ENCODE peak calls at places on chromosomes 4 and X, in eight cellular contexts. One of them, this sample, is unnamed.

GRCh38 chrX:134520860-134521390 is 61.0 kb downstream of the HPRT1 start:
- DNase-seq in uterus: no peak
- DNase-seq in IMR-90: peak; percentile 76
- DNase-seq in A549: peak; percentile 50
- DNase-seq in lower leg skin: no peak
- DNase-seq in transverse colon: peak; percentile 23
- DNase-seq in heart left ventricle: peak; percentile 21
- DNase-seq in testis: peak; percentile 30
- DNase-seq in this sample: peak; percentile 18

GRCh38 chr4:158018831-158019230 is 154.0 kb downstream of the GASK1B start:
- DNase-seq in lower leg skin: no peak
- DNase-seq in heart left ventricle: no peak
- DNase-seq in IMR-90: no peak
- DNase-seq in testis: no peak
- DNase-seq in uterus: no peak
- DNase-seq in A549: no peak
- DNase-seq in transverse colon: no peak
- DNase-seq in this sample: no peak

GRCh38 chr4:83189631-83190136 is 75.2 kb upstream of the PLAC8 start:
- DNase-seq in uterus: no peak
- DNase-seq in lower leg skin: no peak
- DNase-seq in testis: no peak
- DNase-seq in A549: no peak
- DNase-seq in transverse colon: no peak
- DNase-seq in heart left ventricle: no peak
- DNase-seq in IMR-90: no peak
- DNase-seq in this sample: no peak

GRCh38 chr4:26993967-26994366 is 133.3 kb downstream of the STIM2 start:
- DNase-seq in uterus: no peak
- DNase-seq in lower leg skin: no peak
- DNase-seq in transverse colon: no peak
- DNase-seq in heart left ventricle: no peak
- DNase-seq in testis: no peak
- DNase-seq in A549: no peak
- DNase-seq in IMR-90: no peak
- DNase-seq in this sample: no peak

GRCh38 chr4:185859106-185859505 is 47.1 kb upstream of the SORBS2 start:
- DNase-seq in A549: no peak
- DNase-seq in uterus: no peak
- DNase-seq in IMR-90: no peak
- DNase-seq in lower leg skin: no peak
- DNase-seq in transverse colon: peak; percentile 36
- DNase-seq in testis: no peak
- DNase-seq in heart left ventricle: no peak
- DNase-seq in this sample: peak; percentile 51

GRCh38 chrX:123731987-123732678 is 719 bp downstream of the THOC2 start:
- DNase-seq in uterus: no peak
- DNase-seq in lower leg skin: no peak
- DNase-seq in heart left ventricle: peak; percentile 18
- DNase-seq in transverse colon: peak; percentile 16
- DNase-seq in IMR-90: peak; percentile 10
- DNase-seq in testis: peak; percentile 23
- DNase-seq in A549: peak; percentile 27
- DNase-seq in this sample: peak; percentile 11

GRCh38 chrX:141405878-141406492 is 163.7 kb upstream of the SPANXC start:
- DNase-seq in IMR-90: peak; percentile 83
- DNase-seq in uterus: no peak
- DNase-seq in transverse colon: no peak
- DNase-seq in testis: no peak
- DNase-seq in heart left ventricle: no peak
- DNase-seq in lower leg skin: no peak
- DNase-seq in A549: peak; percentile 61
- DNase-seq in this sample: no peak

GRCh38 chr4:8308144-8308543 is 38.6 kb downstream of the HTRA3 start:
- DNase-seq in lower leg skin: peak; percentile 56
- DNase-seq in heart left ventricle: peak; percentile 7
- DNase-seq in IMR-90: no peak
- DNase-seq in A549: no peak
- DNase-seq in uterus: peak; percentile 8
- DNase-seq in transverse colon: no peak
- DNase-seq in testis: no peak
- DNase-seq in this sample: peak; percentile 2

GRCh38 chrX:11557120-11557519 is 108.6 kb downstream of the ARHGAP6 start:
- DNase-seq in IMR-90: peak; percentile 72
- DNase-seq in A549: peak; percentile 3
- DNase-seq in lower leg skin: no peak
- DNase-seq in uterus: no peak
- DNase-seq in transverse colon: no peak
- DNase-seq in testis: no peak
- DNase-seq in heart left ventricle: no peak
- DNase-seq in this sample: no peak

GRCh38 chr4:88441696-88442095 is 15.2 kb upstream of the HERC5 start:
- DNase-seq in transverse colon: no peak
- DNase-seq in A549: no peak
- DNase-seq in testis: no peak
- DNase-seq in heart left ventricle: no peak
- DNase-seq in lower leg skin: no peak
- DNase-seq in IMR-90: no peak
- DNase-seq in uterus: no peak
- DNase-seq in this sample: no peak

GRCh38 chrX:154399527-154400368 is 1.6 kb downstream of the RPL10 start:
- DNase-seq in A549: no peak
- DNase-seq in IMR-90: no peak
- DNase-seq in transverse colon: no peak
- DNase-seq in lower leg skin: no peak
- DNase-seq in uterus: no peak
- DNase-seq in testis: no peak
- DNase-seq in heart left ventricle: no peak
- DNase-seq in this sample: no peak

GRCh38 chrX:154401918-154402621 is 3.9 kb downstream of the RPL10 start:
- DNase-seq in transverse colon: no peak
- DNase-seq in heart left ventricle: no peak
- DNase-seq in uterus: no peak
- DNase-seq in testis: no peak
- DNase-seq in lower leg skin: no peak
- DNase-seq in A549: no peak
- DNase-seq in IMR-90: peak; percentile 33
- DNase-seq in this sample: peak; percentile 41

GRCh38 chrX:154402622-154403127 is 4.5 kb downstream of the RPL10 start:
- DNase-seq in heart left ventricle: no peak
- DNase-seq in transverse colon: no peak
- DNase-seq in IMR-90: no peak
- DNase-seq in A549: no peak
- DNase-seq in testis: no peak
- DNase-seq in lower leg skin: no peak
- DNase-seq in uterus: no peak
- DNase-seq in this sample: no peak

GRCh38 chrX:154403192-154403591 is 5.0 kb downstream of the RPL10 start:
- DNase-seq in A549: no peak
- DNase-seq in testis: no peak
- DNase-seq in heart left ventricle: no peak
- DNase-seq in transverse colon: no peak
- DNase-seq in uterus: no peak
- DNase-seq in lower leg skin: no peak
- DNase-seq in IMR-90: no peak
- DNase-seq in this sample: no peak

DNA sequence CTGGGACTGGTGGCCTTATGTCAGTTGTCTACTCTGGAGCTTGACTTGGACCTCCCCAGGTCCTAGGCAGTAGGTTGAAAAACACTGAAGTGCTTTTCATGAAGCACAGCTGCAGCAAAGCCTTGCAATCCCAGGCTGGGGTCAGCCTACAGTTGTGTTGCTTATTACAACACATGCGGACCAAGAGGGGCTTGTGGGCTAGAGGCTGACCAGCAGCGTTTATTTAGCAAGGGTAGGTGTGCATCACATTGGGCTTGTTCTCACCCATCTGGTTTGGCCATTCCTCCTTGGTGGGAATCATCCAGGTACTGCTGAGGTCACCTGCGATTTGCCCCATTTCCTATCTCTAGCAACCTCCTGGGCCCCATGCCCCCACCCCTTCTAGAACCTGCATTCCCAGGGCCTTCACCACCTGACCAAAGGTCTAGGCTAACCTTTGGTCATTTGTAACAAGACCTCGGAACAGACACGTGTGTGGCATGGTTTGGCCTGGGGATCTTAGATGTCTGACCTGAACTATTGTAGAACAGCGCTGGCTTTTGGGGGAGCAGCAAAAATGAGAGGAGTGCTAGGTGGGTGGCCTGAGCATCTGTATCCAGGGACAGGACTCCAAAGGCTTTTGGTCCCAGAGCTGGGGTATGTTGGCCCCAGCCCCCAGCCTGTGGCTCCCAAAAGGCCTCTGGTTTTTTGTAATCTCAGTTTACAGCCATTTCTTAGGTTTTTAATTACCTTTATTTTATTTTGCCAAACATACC is 3.0 kb downstream of the RPL10 start:
- DNase-seq in A549: no peak
- DNase-seq in uterus: no peak
- DNase-seq in testis: no peak
- DNase-seq in transverse colon: no peak
- DNase-seq in heart left ventricle: no peak
- DNase-seq in lower leg skin: no peak
- DNase-seq in IMR-90: peak; percentile 37
- DNase-seq in this sample: no peak
- TF ChIP-seq POLR2A in A549: peak; percentile 37
- TF ChIP-seq POLR2A in uterus: no peak
- TF ChIP-seq POLR2A in testis: no peak
- TF ChIP-seq POLR2A in transverse colon: no peak
- TF ChIP-seq POLR2A in heart left ventricle: no peak
- TF ChIP-seq POLR2A in lower leg skin: no peak
- TF ChIP-seq POLR2A in IMR-90: peak; percentile 94
- TF ChIP-seq POLR2A in this sample: peak; percentile 9

DNA sequence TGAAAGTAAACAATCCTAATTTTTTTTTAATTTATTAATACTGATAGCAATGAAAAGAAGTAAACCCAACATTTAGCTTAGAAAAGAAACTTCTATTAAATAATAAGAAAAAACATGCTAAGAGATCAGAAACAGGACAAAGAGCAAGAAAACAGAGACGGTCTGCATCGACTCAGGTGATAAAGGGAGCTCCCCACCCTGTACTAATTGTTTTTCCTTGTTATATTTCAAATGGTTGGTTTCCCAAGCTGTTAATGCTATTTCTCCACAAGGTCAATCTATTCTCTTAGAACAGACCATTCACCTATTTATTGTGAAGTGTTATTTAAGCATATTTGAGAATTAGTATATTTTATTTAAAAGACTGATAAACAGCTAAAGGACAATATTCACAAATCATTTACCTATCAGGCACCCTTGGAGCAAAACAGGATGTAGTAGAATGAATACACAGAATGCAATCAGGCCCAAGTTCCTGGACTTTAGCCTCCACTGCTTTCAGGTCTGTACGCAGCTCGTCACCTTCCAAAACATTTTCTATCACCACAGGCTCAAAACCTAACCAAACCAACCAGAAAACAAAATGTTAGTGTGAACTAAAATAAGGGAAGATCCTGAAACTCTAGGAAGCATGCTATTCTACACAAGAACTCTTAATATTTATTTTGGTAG is 5.5 kb downstream of the SEPSECS start:
- DNase-seq in transverse colon: peak; percentile 34
- DNase-seq in A549: no peak
- DNase-seq in lower leg skin: no peak
- DNase-seq in uterus: no peak
- DNase-seq in IMR-90: no peak
- DNase-seq in testis: no peak
- DNase-seq in heart left ventricle: no peak
- DNase-seq in this sample: peak; percentile 53
- TF ChIP-seq POLR2A in transverse colon: no peak
- TF ChIP-seq POLR2A in A549: no peak
- TF ChIP-seq POLR2A in lower leg skin: no peak
- TF ChIP-seq POLR2A in uterus: no peak
- TF ChIP-seq POLR2A in IMR-90: no peak
- TF ChIP-seq POLR2A in testis: no peak
- TF ChIP-seq POLR2A in heart left ventricle: no peak
- TF ChIP-seq POLR2A in this sample: no peak

GRCh38 chr4:146524663-146525062 is 2.9 kb upstream of the SLC10A7 start:
- DNase-seq in uterus: no peak
- DNase-seq in testis: no peak
- DNase-seq in A549: no peak
- DNase-seq in heart left ventricle: no peak
- DNase-seq in lower leg skin: no peak
- DNase-seq in transverse colon: no peak
- DNase-seq in IMR-90: no peak
- DNase-seq in this sample: no peak

GRCh38 chr4:146520894-146521542 is 722 bp downstream of the SLC10A7 start:
- DNase-seq in transverse colon: peak; percentile 57
- DNase-seq in lower leg skin: no peak
- DNase-seq in IMR-90: peak; percentile 63
- DNase-seq in uterus: no peak
- DNase-seq in testis: peak; percentile 26
- DNase-seq in A549: peak; percentile 3
- DNase-seq in heart left ventricle: no peak
- DNase-seq in this sample: peak; percentile 59

GRCh38 chr4:146522862-146523205 is 1.1 kb upstream of the SLC10A7 start:
- DNase-seq in IMR-90: peak; percentile 4
- DNase-seq in testis: no peak
- DNase-seq in uterus: no peak
- DNase-seq in transverse colon: no peak
- DNase-seq in lower leg skin: no peak
- DNase-seq in heart left ventricle: no peak
- DNase-seq in A549: peak; percentile 2
- DNase-seq in this sample: no peak

GRCh38 chr4:146522098-146522861 is 540 bp upstream of the SLC10A7 start:
- DNase-seq in lower leg skin: peak; percentile 98
- DNase-seq in testis: peak; percentile 96
- DNase-seq in transverse colon: peak; percentile 95
- DNase-seq in heart left ventricle: peak; percentile 92
- DNase-seq in uterus: peak; percentile 92
- DNase-seq in A549: peak; percentile 76
- DNase-seq in IMR-90: peak; percentile 80
- DNase-seq in this sample: peak; percentile 91

DNA sequence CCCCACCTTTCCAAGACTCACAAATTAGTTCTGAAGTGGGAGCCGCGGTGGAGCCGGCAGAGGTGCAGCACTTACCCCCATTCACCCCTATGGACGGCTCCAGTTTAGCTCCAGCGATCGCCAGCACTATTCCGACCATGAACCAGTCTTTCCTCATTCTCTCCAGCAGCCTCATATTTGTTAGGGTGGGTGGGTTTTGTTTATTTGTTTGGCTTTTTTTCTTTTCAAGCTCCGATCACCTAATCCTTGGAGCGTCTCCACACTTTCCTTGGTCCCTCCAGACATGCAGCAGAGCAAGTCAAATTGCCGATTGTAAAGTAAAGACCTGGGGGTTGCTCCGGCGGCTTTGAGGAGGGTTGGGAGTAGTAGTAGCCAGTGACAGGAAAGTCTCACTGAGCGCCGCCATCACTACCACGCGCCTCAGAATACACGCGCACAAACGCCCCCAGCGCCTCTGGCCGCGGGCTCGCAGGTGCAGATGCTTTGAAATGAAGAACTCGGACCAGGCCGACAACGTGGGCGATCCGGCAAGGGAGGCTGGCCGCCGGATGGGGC is at the start of gene SLC10A7:
- DNase-seq in testis: peak; percentile 89
- DNase-seq in A549: peak; percentile 64
- DNase-seq in transverse colon: peak; percentile 82
- DNase-seq in heart left ventricle: peak; percentile 80
- DNase-seq in lower leg skin: peak; percentile 93
- DNase-seq in IMR-90: peak; percentile 71
- DNase-seq in uterus: peak; percentile 66
- DNase-seq in this sample: peak; percentile 82
- TF ChIP-seq POLR2A in testis: no peak
- TF ChIP-seq POLR2A in A549: no peak
- TF ChIP-seq POLR2A in transverse colon: no peak
- TF ChIP-seq POLR2A in heart left ventricle: no peak
- TF ChIP-seq POLR2A in lower leg skin: no peak
- TF ChIP-seq POLR2A in IMR-90: no peak
- TF ChIP-seq POLR2A in uterus: no peak
- TF ChIP-seq POLR2A in this sample: no peak

GRCh38 chr4:55069248-55069647 is 56.1 kb downstream of the KDR start:
- DNase-seq in uterus: peak; percentile 42
- DNase-seq in testis: no peak
- DNase-seq in lower leg skin: no peak
- DNase-seq in IMR-90: no peak
- DNase-seq in A549: no peak
- DNase-seq in transverse colon: no peak
- DNase-seq in heart left ventricle: peak; percentile 57
- DNase-seq in this sample: no peak
- TF ChIP-seq POLR2A in uterus: no peak
- TF ChIP-seq POLR2A in testis: no peak
- TF ChIP-seq POLR2A in lower leg skin: no peak
- TF ChIP-seq POLR2A in IMR-90: no peak
- TF ChIP-seq POLR2A in A549: no peak
- TF ChIP-seq POLR2A in transverse colon: no peak
- TF ChIP-seq POLR2A in heart left ventricle: no peak
- TF ChIP-seq POLR2A in this sample: no peak